ENCODE peak calls at places on chromosomes 11 and 22, in six cellular contexts. L is hepatocyte; Q is CD8-positive, alpha-beta T cell; O is fibroblast of mammary gland; C is HAP-1; K is ovary. W is an unnamed sample.
A peak's percentile ranks its signal among the peaks of the same experiment; 100 is the strongest.

GRCh38 chr22:45740236-45740635 is 68.6 kb downstream of the ATXN10 start:
- DNase-seq in L (no peak), Q (no peak), O (no peak), C (no peak), K (no peak), W (no peak)

GRCh38 chr11:5596611-5597201 is at the start of gene TRIM6:
- DNase-seq in L (peak; percentile 80), Q (no peak), O (peak; percentile 52), C (peak; percentile 23), K (peak; percentile 83), W (peak; percentile 87)

GRCh38 chr11:607971-608659 is 7.6 kb downstream of the IRF7 start:
- DNase-seq in L (no peak), Q (no peak), O (no peak), C (no peak), K (no peak), W (no peak)

GRCh38 chr11:75588067-75588481 is 26.0 kb downstream of the SERPINH1 start:
- DNase-seq in L (peak; percentile 68), Q (no peak), O (no peak), C (no peak), K (no peak), W (no peak)

GRCh38 chr11:32137263-32137662 is 46.4 kb downstream of the RCN1 start:
- DNase-seq in L (peak; percentile 63), Q (no peak), O (peak; percentile 97), C (no peak), K (no peak), W (no peak)

GRCh38 chr11:62295504-62295903 is 3.4 kb downstream of the SCGB1D4 start:
- DNase-seq in L (peak; percentile 69), Q (no peak), O (peak; percentile 28), C (no peak), K (no peak), W (peak; percentile 83)

GRCh38 chr22:23077627-23078461 is 7.5 kb downstream of the GNAZ start:
- DNase-seq in L (no peak), Q (no peak), O (no peak), C (no peak), K (no peak), W (no peak)

GRCh38 chr11:62611705-62612365 is 740 bp downstream of the EML3 start:
- DNase-seq in L (peak; percentile 73), Q (peak; percentile 76), O (peak; percentile 76), C (no peak), K (peak; percentile 86), W (peak; percentile 78)

GRCh38 chr11:43944761-43945311 is 2.4 kb downstream of the C11orf96 start:
- DNase-seq in L (peak; percentile 54), Q (peak; percentile 42), O (no peak), C (no peak), K (peak; percentile 91), W (peak; percentile 93)

GRCh38 chr11:119980431-119980830 is 157.5 kb downstream of the TRIM29 start:
- DNase-seq in L (no peak), Q (no peak), O (no peak), C (no peak), K (no peak), W (no peak)
- H3K4me3 ChIP-seq in L (no peak overlapping the region), Q (no peak overlapping the region), O (no peak overlapping the region), C (no peak overlapping the region), K (no peak overlapping the region), W (no peak overlapping the region)

DNA sequence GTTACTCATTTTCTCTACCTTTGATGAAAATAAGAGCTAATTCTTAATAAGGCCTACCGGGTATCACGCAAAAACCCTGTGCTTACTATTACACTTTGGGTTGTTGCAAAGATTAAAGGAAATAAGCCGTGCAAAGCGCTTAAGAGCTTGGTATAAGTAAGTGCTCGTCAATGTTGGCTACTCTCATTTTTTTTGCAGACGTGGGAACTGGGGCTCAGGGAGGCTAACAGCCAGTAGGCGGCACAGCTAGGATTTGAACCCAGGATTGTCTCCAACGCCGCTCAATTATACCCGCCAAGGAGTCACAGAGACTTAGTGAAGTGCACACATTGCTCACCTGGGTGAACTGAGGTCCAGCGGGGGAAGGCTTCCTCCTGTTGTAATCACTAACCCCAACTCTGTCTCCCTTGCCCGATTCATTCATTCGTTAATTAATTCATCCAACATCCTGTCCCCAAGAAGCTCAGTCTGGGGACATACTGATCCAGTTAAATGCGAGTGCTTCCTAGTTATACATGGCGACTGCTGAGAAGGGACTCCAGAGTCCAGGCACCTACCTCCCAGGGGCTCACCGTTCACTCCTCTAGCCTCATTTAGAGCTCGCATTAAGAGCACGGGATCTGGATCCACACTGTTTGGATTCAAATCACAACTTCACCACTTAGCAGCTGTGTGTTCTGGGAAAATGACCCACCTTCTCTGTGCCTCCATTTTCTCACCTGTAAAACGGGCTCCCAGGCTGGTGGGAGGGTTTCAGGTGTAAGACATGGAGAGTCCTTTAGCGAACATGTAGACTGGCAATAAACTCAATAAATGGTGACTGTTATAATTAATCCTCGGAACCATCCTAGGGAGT is 869 bp upstream of the MTFP1 start:
- DNase-seq in L (peak; percentile 37), Q (peak; percentile 36), O (peak; percentile 57), C (peak; percentile 8), K (no peak), W (peak; percentile 73)
- H3K4me3 ChIP-seq in L (peak overlapping the region; percentile 59), Q (peak overlapping the region; percentile 69), O (peak overlapping the region; percentile 62), C (peak overlapping the region; percentile 87), K (peak overlapping the region; percentile 55), W (peak overlapping the region; percentile 85)

GRCh38 chr11:64619811-64620285 is 28.8 kb downstream of the SLC22A12 start:
- DNase-seq in L (peak; percentile 80), Q (no peak), O (peak; percentile 73), C (no peak), K (peak; percentile 87), W (peak; percentile 83)
- H3K4me3 ChIP-seq in L (no peak overlapping the region), Q (no peak overlapping the region), O (no peak overlapping the region), C (no peak overlapping the region), K (peak overlapping the region; percentile 14), W (no peak overlapping the region)

DNA sequence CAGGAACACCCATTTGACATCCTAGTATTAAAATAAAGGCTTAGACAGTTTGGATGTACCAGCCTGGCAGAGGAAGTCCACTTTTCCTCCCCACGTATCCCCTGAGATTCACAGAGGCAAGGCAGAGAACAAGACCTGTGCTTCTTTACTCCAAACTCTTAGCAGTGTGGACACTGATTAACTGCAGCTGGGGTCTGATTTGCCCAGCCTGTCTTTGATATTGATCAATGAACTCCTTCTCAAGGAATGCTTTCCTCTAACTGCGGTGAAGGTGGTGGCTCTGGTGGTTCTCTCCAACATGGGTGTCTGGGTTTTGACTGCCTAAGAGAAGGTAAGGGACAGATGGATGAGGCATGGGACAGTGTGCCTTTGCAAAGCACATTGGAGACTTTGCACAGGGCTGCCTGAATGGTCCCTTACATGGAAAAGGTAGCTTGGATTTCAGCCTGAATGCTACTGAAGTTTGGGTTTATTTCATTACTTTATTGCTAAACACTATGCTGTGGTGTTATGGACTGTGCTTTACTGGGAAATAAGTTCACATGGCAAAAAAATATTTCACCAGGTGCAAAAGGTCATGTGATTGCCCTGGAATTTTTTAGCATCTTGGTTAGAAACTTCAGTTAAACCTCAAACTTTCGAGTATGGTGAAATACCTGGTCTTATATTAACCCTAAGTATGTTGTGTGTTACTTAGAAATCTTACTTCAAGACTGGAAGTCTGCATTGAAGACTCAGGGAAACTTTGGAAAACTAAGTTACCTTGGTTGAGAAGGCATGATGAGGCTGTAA is 1.8 kb downstream of the GAS2 start:
- DNase-seq in L (no peak), Q (no peak), O (no peak), C (no peak), K (no peak), W (no peak)
- H3K4me3 ChIP-seq in L (no peak overlapping the region), Q (no peak overlapping the region), O (no peak overlapping the region), C (no peak overlapping the region), K (no peak overlapping the region), W (no peak overlapping the region)

DNA sequence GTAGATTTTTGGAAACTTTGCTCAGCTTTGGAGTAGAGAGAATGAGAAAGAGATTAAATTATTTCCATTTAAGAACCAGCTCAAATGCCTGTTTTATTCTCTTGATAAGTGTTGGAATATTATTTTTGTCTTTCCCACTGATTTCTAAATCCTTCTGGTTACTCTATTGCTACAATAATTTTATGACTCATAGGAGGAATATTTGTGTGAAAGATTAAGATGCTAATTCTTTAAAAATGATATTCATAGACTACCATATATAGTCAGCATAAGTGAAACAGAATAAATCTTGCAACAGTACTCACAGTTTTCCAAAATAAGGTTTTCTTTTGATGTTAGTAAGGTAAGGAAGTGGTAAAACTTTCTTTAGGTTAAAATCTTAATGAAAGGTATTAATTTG is 60.9 kb downstream of the YAP1 start:
- DNase-seq in L (no peak), Q (no peak), O (peak; percentile 74), C (no peak), K (no peak), W (no peak)
- H3K4me3 ChIP-seq in L (no peak overlapping the region), Q (no peak overlapping the region), O (no peak overlapping the region), C (no peak overlapping the region), K (no peak overlapping the region), W (no peak overlapping the region)

GRCh38 chr22:49051491-49052022 is 776.1 kb downstream of the BRD1 start:
- DNase-seq in L (no peak), Q (no peak), O (no peak), C (no peak), K (no peak), W (no peak)
- H3K4me3 ChIP-seq in L (no peak overlapping the region), Q (peak overlapping the region; percentile 39), O (no peak overlapping the region), C (no peak overlapping the region), K (no peak overlapping the region), W (no peak overlapping the region)

GRCh38 chr22:48101704-48102103 is 1339.3 kb downstream of the TBC1D22A start:
- DNase-seq in L (no peak), Q (no peak), O (no peak), C (no peak), K (no peak), W (no peak)
- H3K4me3 ChIP-seq in L (no peak overlapping the region), Q (no peak overlapping the region), O (no peak overlapping the region), C (no peak overlapping the region), K (no peak overlapping the region), W (no peak overlapping the region)

GRCh38 chr22:46842606-46843005 is 80.2 kb downstream of the TBC1D22A start:
- DNase-seq in L (no peak), Q (no peak), O (no peak), C (no peak), K (no peak), W (peak; percentile 27)

GRCh38 chr22:46841528-46841927 is 79.1 kb downstream of the TBC1D22A start:
- DNase-seq in L (no peak), Q (no peak), O (no peak), C (no peak), K (no peak), W (no peak)

GRCh38 chr22:46844606-46845210 is 82.3 kb downstream of the TBC1D22A start:
- DNase-seq in L (no peak), Q (no peak), O (no peak), C (no peak), K (no peak), W (peak; percentile 38)

GRCh38 chr22:46845281-46846153 is 83.1 kb downstream of the TBC1D22A start:
- DNase-seq in L (no peak), Q (no peak), O (peak; percentile 68), C (no peak), K (peak; percentile 57), W (peak; percentile 39)

GRCh38 chr22:46843691-46844297 is 81.3 kb downstream of the TBC1D22A start:
- DNase-seq in L (no peak), Q (no peak), O (no peak), C (no peak), K (no peak), W (peak; percentile 28)
- H3K4me3 ChIP-seq in L (no peak overlapping the region), Q (no peak overlapping the region), O (no peak overlapping the region), C (no peak overlapping the region), K (no peak overlapping the region), W (no peak overlapping the region)

W was measured in endodermal cell.